ENCODE peak calls at places on chromosomes 4 and X, in five cellular contexts. One of them, this sample, is unnamed.

GRCh38 chrX:97844161-97844560 is 960.5 kb downstream of the RPA4 start:
- DNase-seq in ELR: no peak
- DNase-seq in lower lobe of right lung: no peak
- DNase-seq in stimulated activated CD8-positive, alpha-beta memory T cell treated with anti-CD3 and anti-CD28 coated beads, Interleukin-2, amount 100 ng/mL, for 1 hour: no peak
- DNase-seq in OCI-LY7: no peak
- DNase-seq in this sample: no peak

GRCh38 chr4:118351851-118352827 is 664 bp downstream of the PRSS12 start:
- DNase-seq in ELR: peak
- DNase-seq in lower lobe of right lung: peak
- DNase-seq in stimulated activated CD8-positive, alpha-beta memory T cell treated with anti-CD3 and anti-CD28 coated beads, Interleukin-2, amount 100 ng/mL, for 1 hour: no peak
- DNase-seq in OCI-LY7: no peak
- DNase-seq in this sample: peak

GRCh38 chr4:2963185-2964076 is at the start of the genes GRK4 and NOP14:
- DNase-seq in ELR: peak
- DNase-seq in lower lobe of right lung: peak
- DNase-seq in stimulated activated CD8-positive, alpha-beta memory T cell treated with anti-CD3 and anti-CD28 coated beads, Interleukin-2, amount 100 ng/mL, for 1 hour: peak
- DNase-seq in OCI-LY7: peak
- DNase-seq in this sample: peak

GRCh38 chr4:11592276-11592675 is 163.6 kb upstream of the HS3ST1 start:
- DNase-seq in ELR: no peak
- DNase-seq in lower lobe of right lung: no peak
- DNase-seq in stimulated activated CD8-positive, alpha-beta memory T cell treated with anti-CD3 and anti-CD28 coated beads, Interleukin-2, amount 100 ng/mL, for 1 hour: no peak
- DNase-seq in OCI-LY7: no peak
- DNase-seq in this sample: no peak

GRCh38 chr4:7699040-7699439 is 240.6 kb downstream of the AFAP1 start:
- DNase-seq in ELR: peak
- DNase-seq in lower lobe of right lung: no peak
- DNase-seq in stimulated activated CD8-positive, alpha-beta memory T cell treated with anti-CD3 and anti-CD28 coated beads, Interleukin-2, amount 100 ng/mL, for 1 hour: no peak
- DNase-seq in OCI-LY7: no peak
- DNase-seq in this sample: no peak

GRCh38 chr4:56049428-56050212 is 100.9 kb downstream of the CEP135 start:
- DNase-seq in ELR: peak
- DNase-seq in lower lobe of right lung: peak
- DNase-seq in stimulated activated CD8-positive, alpha-beta memory T cell treated with anti-CD3 and anti-CD28 coated beads, Interleukin-2, amount 100 ng/mL, for 1 hour: no peak
- DNase-seq in OCI-LY7: peak
- DNase-seq in this sample: peak

GRCh38 chrX:117985241-117985640 is 131.4 kb downstream of the KLHL13 start:
- DNase-seq in ELR: no peak
- DNase-seq in lower lobe of right lung: no peak
- DNase-seq in stimulated activated CD8-positive, alpha-beta memory T cell treated with anti-CD3 and anti-CD28 coated beads, Interleukin-2, amount 100 ng/mL, for 1 hour: no peak
- DNase-seq in OCI-LY7: no peak
- DNase-seq in this sample: peak

GRCh38 chr4:2837110-2837903 is 6.3 kb upstream of the ADD1 start:
- DNase-seq in ELR: no peak
- DNase-seq in lower lobe of right lung: peak
- DNase-seq in stimulated activated CD8-positive, alpha-beta memory T cell treated with anti-CD3 and anti-CD28 coated beads, Interleukin-2, amount 100 ng/mL, for 1 hour: no peak
- DNase-seq in OCI-LY7: no peak
- DNase-seq in this sample: peak

GRCh38 chr4:140595065-140595464 is 26.3 kb upstream of the UCP1 start:
- DNase-seq in ELR: peak
- DNase-seq in lower lobe of right lung: no peak
- DNase-seq in stimulated activated CD8-positive, alpha-beta memory T cell treated with anti-CD3 and anti-CD28 coated beads, Interleukin-2, amount 100 ng/mL, for 1 hour: no peak
- DNase-seq in OCI-LY7: peak
- DNase-seq in this sample: peak

GRCh38 chrX:111103246-111103645 is 7.3 kb downstream of the PAK3 start:
- DNase-seq in ELR: no peak
- DNase-seq in lower lobe of right lung: no peak
- DNase-seq in stimulated activated CD8-positive, alpha-beta memory T cell treated with anti-CD3 and anti-CD28 coated beads, Interleukin-2, amount 100 ng/mL, for 1 hour: no peak
- DNase-seq in OCI-LY7: no peak
- DNase-seq in this sample: no peak

GRCh38 chr4:70855464-70855863 is 15.8 kb upstream of the GRSF1 start:
- DNase-seq in ELR: no peak
- DNase-seq in lower lobe of right lung: no peak
- DNase-seq in stimulated activated CD8-positive, alpha-beta memory T cell treated with anti-CD3 and anti-CD28 coated beads, Interleukin-2, amount 100 ng/mL, for 1 hour: no peak
- DNase-seq in OCI-LY7: no peak
- DNase-seq in this sample: no peak

GRCh38 chr4:40515398-40516293 is 114.0 kb downstream of the RBM47 start:
- DNase-seq in ELR: peak
- DNase-seq in lower lobe of right lung: peak
- DNase-seq in stimulated activated CD8-positive, alpha-beta memory T cell treated with anti-CD3 and anti-CD28 coated beads, Interleukin-2, amount 100 ng/mL, for 1 hour: no peak
- DNase-seq in OCI-LY7: peak
- DNase-seq in this sample: peak

GRCh38 chr4:183256756-183257385 is 63.2 kb downstream of the CLDN22 start:
- DNase-seq in ELR: peak
- DNase-seq in lower lobe of right lung: peak
- DNase-seq in stimulated activated CD8-positive, alpha-beta memory T cell treated with anti-CD3 and anti-CD28 coated beads, Interleukin-2, amount 100 ng/mL, for 1 hour: no peak
- DNase-seq in OCI-LY7: peak
- DNase-seq in this sample: peak

GRCh38 chr4:7802093-7802726 is 137.5 kb downstream of the AFAP1 start:
- DNase-seq in ELR: peak
- DNase-seq in lower lobe of right lung: peak
- DNase-seq in stimulated activated CD8-positive, alpha-beta memory T cell treated with anti-CD3 and anti-CD28 coated beads, Interleukin-2, amount 100 ng/mL, for 1 hour: peak
- DNase-seq in OCI-LY7: peak
- DNase-seq in this sample: peak

GRCh38 chrX:70479197-70479969 is 34.7 kb downstream of the DLG3 start:
- DNase-seq in ELR: peak
- DNase-seq in lower lobe of right lung: no peak
- DNase-seq in stimulated activated CD8-positive, alpha-beta memory T cell treated with anti-CD3 and anti-CD28 coated beads, Interleukin-2, amount 100 ng/mL, for 1 hour: no peak
- DNase-seq in OCI-LY7: no peak
- DNase-seq in this sample: no peak

GRCh38 chrX:112746812-112747630 is 67.3 kb upstream of the LHFPL1 start:
- DNase-seq in ELR: no peak
- DNase-seq in lower lobe of right lung: no peak
- DNase-seq in stimulated activated CD8-positive, alpha-beta memory T cell treated with anti-CD3 and anti-CD28 coated beads, Interleukin-2, amount 100 ng/mL, for 1 hour: no peak
- DNase-seq in OCI-LY7: no peak
- DNase-seq in this sample: no peak

GRCh38 chr4:185573651-185574199 is 38.4 kb upstream of the PDLIM3 start:
- DNase-seq in ELR: peak
- DNase-seq in lower lobe of right lung: no peak
- DNase-seq in stimulated activated CD8-positive, alpha-beta memory T cell treated with anti-CD3 and anti-CD28 coated beads, Interleukin-2, amount 100 ng/mL, for 1 hour: no peak
- DNase-seq in OCI-LY7: no peak
- DNase-seq in this sample: no peak

GRCh38 chr4:8646296-8647093 is 53.9 kb downstream of the CPZ start:
- DNase-seq in ELR: no peak
- DNase-seq in lower lobe of right lung: no peak
- DNase-seq in stimulated activated CD8-positive, alpha-beta memory T cell treated with anti-CD3 and anti-CD28 coated beads, Interleukin-2, amount 100 ng/mL, for 1 hour: no peak
- DNase-seq in OCI-LY7: no peak
- DNase-seq in this sample: no peak

GRCh38 chrX:79719568-79720231 is 294.9 kb upstream of the TBX22 start:
- DNase-seq in ELR: no peak
- DNase-seq in lower lobe of right lung: no peak
- DNase-seq in stimulated activated CD8-positive, alpha-beta memory T cell treated with anti-CD3 and anti-CD28 coated beads, Interleukin-2, amount 100 ng/mL, for 1 hour: no peak
- DNase-seq in OCI-LY7: no peak
- DNase-seq in this sample: no peak

GRCh38 chr4:145199056-145199713 is 18.8 kb upstream of the OTUD4 start:
- DNase-seq in ELR: no peak
- DNase-seq in lower lobe of right lung: no peak
- DNase-seq in stimulated activated CD8-positive, alpha-beta memory T cell treated with anti-CD3 and anti-CD28 coated beads, Interleukin-2, amount 100 ng/mL, for 1 hour: no peak
- DNase-seq in OCI-LY7: no peak
- DNase-seq in this sample: no peak

GRCh38 chrX:119410027-119410819 is 11.1 kb downstream of the SLC25A43 start:
- DNase-seq in ELR: peak
- DNase-seq in lower lobe of right lung: peak
- DNase-seq in stimulated activated CD8-positive, alpha-beta memory T cell treated with anti-CD3 and anti-CD28 coated beads, Interleukin-2, amount 100 ng/mL, for 1 hour: no peak
- DNase-seq in OCI-LY7: no peak
- DNase-seq in this sample: no peak

This sample was measured in GM12865.